ENCODE peak calls at places on chromosomes 4 and X, in seven cellular contexts. E is lower leg skin, C is GM12892, R is heart left ventricle, N is transverse colon, Z is endothelial cell of umbilical vein, B is stomach. O is an unnamed sample.

GRCh38 chr4:100190643-100191600 is 654 bp upstream of the DDIT4L start:
- DNase-seq in E (no peak), C (no peak), R (no peak), N (no peak), Z (peak), B (no peak), O (no peak)

GRCh38 chrX:26581086-26581485 is 365.1 kb downstream of the MAGEB5 start:
- DNase-seq in E (no peak), C (no peak), R (no peak), N (no peak), Z (no peak), B (no peak), O (no peak)

GRCh38 chr4:38601244-38601915 is 62.6 kb upstream of the KLF3 start:
- DNase-seq in E (no peak), C (no peak), R (no peak), N (no peak), Z (peak), B (peak), O (no peak)

GRCh38 chr4:8534129-8534528 is 46.1 kb upstream of the GPR78 start:
- DNase-seq in E (no peak), C (no peak), R (no peak), N (peak), Z (peak), B (peak), O (no peak)

GRCh38 chr4:185682236-185682635 is 129.8 kb downstream of the SORBS2 start:
- DNase-seq in E (no peak), C (no peak), R (no peak), N (no peak), Z (peak), B (no peak), O (no peak)

GRCh38 chr4:68074397-68074796 is 55.3 kb downstream of the TMPRSS11F start:
- DNase-seq in E (no peak), C (no peak), R (no peak), N (no peak), Z (no peak), B (no peak), O (peak)

GRCh38 chrX:39030636-39031035 is 229.4 kb downstream of the MID1IP1 start:
- DNase-seq in E (no peak), C (no peak), R (no peak), N (no peak), Z (no peak), B (no peak), O (no peak)

GRCh38 chr4:19993222-19993621 is 258.5 kb upstream of the SLIT2 start:
- DNase-seq in E (no peak), C (no peak), R (no peak), N (no peak), Z (no peak), B (no peak), O (no peak)

GRCh38 chr4:4524364-4524763 is 17.5 kb downstream of the STX18 start:
- DNase-seq in E (no peak), C (peak), R (no peak), N (no peak), Z (no peak), B (no peak), O (peak)

GRCh38 chr4:85370400-85371032 is 104.4 kb upstream of the ARHGAP24 start:
- DNase-seq in E (peak), C (no peak), R (peak), N (peak), Z (peak), B (peak), O (peak)

GRCh38 chrX:67724359-67725110 is 180.7 kb downstream of the AR start:
- DNase-seq in E (no peak), C (no peak), R (no peak), N (no peak), Z (no peak), B (no peak), O (no peak)

GRCh38 chrX:17743913-17744312 is 6.6 kb downstream of the SCML1 start:
- DNase-seq in E (no peak), C (no peak), R (no peak), N (no peak), Z (no peak), B (no peak), O (no peak)

GRCh38 chr4:98961770-98962169 is 32.8 kb upstream of the EIF4E start:
- DNase-seq in E (no peak), C (no peak), R (no peak), N (no peak), Z (no peak), B (no peak), O (no peak)

GRCh38 chrX:109934935-109935334 is 68.0 kb upstream of the TMEM164 start:
- DNase-seq in E (no peak), C (no peak), R (no peak), N (no peak), Z (no peak), B (no peak), O (no peak)

GRCh38 chr4:147110968-147111367 is 165.3 kb upstream of the TTC29 start:
- DNase-seq in E (no peak), C (no peak), R (no peak), N (no peak), Z (peak), B (no peak), O (no peak)

GRCh38 chr4:159390648-159391047 is 287.8 kb downstream of the RAPGEF2 start:
- DNase-seq in E (no peak), C (no peak), R (no peak), N (no peak), Z (peak), B (no peak), O (no peak)

GRCh38 chr4:62394751-62395150 is 1194.6 kb downstream of the ADGRL3 start:
- DNase-seq in E (no peak), C (no peak), R (no peak), N (no peak), Z (no peak), B (no peak), O (no peak)

GRCh38 chr4:184851200-184851541 is 25.4 kb upstream of the ACSL1 start:
- DNase-seq in E (peak), C (peak), R (no peak), N (peak), Z (no peak), B (no peak), O (no peak)

GRCh38 chr4:40553995-40554394 is 75.7 kb downstream of the RBM47 start:
- DNase-seq in E (peak), C (no peak), R (peak), N (no peak), Z (no peak), B (no peak), O (no peak)

GRCh38 chr4:40552536-40552935 is 77.1 kb downstream of the RBM47 start:
- DNase-seq in E (no peak), C (no peak), R (no peak), N (no peak), Z (no peak), B (no peak), O (no peak)

GRCh38 chr4:40547446-40548132 is 82.1 kb downstream of the RBM47 start:
- DNase-seq in E (no peak), C (no peak), R (no peak), N (no peak), Z (no peak), B (no peak), O (no peak)

GRCh38 chr4:40548256-40548655 is 81.4 kb downstream of the RBM47 start:
- DNase-seq in E (no peak), C (no peak), R (no peak), N (no peak), Z (no peak), B (no peak), O (no peak)

DNA sequence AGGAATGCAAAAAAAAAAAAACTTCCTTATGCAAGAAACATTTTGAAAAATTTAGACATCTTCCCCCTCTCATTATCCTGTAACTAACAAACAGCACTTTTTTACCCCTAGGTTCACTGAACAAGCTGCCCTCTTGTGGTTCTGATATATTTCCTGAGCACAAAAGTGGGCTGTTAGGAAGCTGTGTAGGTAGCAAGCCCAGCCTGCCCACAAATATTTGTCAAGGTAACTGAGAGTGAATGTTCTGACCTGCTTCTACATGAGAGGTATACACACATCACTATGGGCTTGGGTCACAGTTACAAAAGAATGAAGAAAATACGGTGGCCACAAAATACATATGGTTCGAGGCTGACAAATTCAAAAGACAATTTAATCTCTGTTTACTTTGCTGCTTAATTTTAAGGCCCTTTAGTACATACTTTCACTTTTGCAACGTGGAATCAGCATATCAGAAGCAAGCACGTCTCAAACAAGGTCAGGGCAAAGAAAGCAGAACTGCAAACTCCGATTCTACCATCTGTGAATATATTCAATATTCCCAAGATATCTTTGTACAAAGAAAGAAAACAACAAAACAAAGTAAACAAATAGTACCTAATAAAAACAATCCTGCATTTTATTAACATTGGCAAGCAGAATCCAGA is 78.6 kb downstream of the RBM47 start:
- DNase-seq in E (no peak), C (no peak), R (no peak), N (peak), Z (peak), B (peak), O (peak)
- TF ChIP-seq POLR2A in E (no peak), C (no peak), R (no peak), N (no peak), Z (no peak), B (no peak), O (no peak)

DNA sequence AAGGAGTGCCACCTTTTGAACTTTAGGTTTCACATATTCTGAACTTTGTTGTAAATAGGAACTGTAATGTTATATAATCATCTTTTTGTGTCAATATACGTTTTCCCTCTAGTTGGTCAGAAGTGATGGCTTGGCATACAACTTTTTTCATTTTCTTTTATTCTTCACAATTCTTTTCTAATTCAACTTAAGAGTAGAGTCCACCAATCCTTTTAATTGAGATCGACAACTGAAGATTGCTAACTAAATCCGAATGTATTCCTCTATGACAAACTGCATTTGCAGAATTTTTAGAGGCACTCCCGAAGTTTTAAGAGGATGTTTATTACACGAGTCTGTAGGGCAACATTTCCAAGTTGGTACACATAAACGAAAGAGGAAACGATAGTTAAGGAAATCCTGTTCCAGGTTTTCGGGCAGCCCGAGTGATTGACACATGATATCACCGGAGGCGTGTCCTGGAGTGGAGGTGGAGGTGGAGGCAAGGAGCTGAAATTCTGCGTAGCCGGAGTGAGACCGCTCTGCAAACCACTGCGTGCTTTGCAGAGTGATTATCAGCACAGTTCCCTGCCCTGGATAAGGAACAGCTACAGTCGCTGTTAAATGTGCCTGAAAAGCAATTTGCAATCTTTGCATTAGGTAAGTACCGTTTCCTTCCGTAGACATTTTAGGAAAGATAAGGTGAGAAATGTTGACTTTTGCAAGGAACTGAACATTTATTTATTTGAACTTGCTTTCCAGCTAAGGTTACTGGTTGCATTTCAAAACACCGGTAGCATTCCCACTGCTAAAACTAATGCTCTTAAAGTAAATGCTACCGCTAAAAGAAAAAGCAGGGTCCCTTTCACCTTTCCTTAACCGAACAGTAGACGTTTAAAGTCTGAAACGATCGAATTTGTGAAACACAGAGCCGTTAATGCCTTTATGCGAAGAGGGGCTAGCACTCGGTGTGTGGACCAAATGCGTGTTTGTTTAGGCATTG is at the start of gene SPRY1:
- DNase-seq in E (peak), C (peak), R (peak), N (peak), Z (peak), B (peak), O (peak)
- TF ChIP-seq POLR2A in E (no peak), C (no peak), R (peak), N (peak), Z (peak), B (peak), O (peak)

DNA sequence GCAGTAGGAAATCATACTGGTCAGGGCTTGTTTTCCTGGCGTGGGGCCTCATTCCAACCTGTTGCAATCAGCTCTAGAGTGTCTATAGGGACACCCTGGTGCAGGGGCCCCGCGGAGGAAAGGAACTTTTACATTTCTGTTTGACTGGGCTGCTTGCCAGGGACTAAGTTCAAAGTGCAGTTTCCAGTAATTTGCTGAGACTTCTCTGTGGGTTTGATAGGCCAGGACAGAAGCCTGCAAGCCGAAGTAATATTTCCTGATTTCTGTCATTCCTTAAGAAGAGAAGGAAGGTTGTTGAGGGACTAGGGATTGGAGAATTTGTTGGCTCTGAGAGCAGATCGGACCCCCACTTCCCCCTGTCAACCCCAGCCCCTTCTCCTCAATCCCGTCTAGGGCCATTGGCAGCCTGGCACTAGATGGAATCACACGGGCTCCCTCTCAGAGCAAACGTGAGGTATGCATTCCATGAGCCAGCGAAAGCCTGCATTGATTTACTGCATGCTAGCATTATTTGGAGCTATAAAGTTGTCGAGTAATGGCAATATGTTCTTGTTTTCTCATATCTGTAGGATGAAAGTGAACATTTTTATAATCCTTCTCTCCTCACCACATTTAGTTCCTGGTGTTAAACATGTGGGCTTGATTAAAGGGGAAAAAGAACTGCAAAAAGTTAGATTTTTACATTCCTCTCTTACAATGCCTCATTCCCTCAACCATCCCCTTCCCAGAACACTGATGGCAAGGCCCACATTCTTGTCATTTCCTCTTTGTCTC is 159.1 kb downstream of the SPRY1 start:
- DNase-seq in E (peak), C (no peak), R (peak), N (peak), Z (peak), B (peak), O (peak)
- TF ChIP-seq POLR2A in E (no peak), C (no peak), R (no peak), N (no peak), Z (no peak), B (no peak), O (no peak)

DNA sequence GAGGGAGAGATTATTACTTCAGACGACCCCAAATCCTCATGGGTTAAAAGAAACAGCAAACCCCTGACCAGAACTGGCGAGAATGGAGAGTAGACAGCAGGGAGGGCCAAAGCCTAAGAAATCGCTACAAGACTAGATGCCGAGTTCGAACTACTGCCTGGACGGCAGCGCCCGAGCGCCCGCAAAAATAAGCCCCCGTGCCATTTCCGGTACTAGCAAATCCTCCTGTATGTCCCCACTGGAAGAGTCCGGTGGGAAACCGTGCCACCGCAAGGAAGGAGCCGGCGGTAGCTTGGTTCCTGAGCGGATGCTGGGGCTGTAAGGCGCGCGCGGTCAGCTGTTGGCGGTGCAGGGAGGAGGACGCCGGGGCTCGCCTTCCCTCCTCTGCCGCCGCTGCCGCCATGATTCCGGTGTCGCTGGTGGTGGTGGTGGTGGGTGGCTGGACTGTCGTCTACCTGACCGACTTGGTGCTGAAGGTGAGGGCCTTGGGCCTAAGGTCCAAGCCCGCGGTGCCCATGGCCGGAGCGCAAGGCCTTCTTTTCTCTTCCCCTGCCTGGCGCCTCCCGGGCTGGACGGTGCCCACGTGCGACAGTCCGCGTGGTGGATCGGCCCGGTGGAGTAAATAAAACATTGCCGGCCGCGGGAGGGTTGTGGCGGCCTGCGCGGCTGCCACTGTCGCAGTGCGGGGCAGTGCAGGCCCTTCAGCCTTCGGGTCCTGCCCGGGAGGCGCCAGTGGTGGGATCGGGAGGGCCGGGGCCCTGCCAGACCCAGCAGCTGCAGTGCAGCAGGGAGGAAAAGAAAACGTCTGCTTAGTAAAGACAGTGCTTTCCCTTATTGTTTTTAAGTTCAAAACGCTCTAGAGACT is at the start of gene MBTPS2:
- DNase-seq in E (peak), C (peak), R (peak), N (peak), Z (peak), B (peak), O (peak)
- TF ChIP-seq POLR2A in E (no peak), C (peak), R (no peak), N (peak), Z (peak), B (no peak), O (peak)

GRCh38 chrX:49725923-49726904 is 30.4 kb upstream of the PAGE1 start:
- DNase-seq in E (no peak), C (no peak), R (no peak), N (no peak), Z (no peak), B (no peak), O (no peak)

GRCh38 chrX:49726966-49727365 is 31.2 kb upstream of the PAGE1 start:
- DNase-seq in E (no peak), C (no peak), R (no peak), N (no peak), Z (no peak), B (no peak), O (no peak)

GRCh38 chrX:49727847-49728246 is 32.1 kb upstream of the PAGE1 start:
- DNase-seq in E (no peak), C (no peak), R (no peak), N (no peak), Z (no peak), B (no peak), O (no peak)

DNA sequence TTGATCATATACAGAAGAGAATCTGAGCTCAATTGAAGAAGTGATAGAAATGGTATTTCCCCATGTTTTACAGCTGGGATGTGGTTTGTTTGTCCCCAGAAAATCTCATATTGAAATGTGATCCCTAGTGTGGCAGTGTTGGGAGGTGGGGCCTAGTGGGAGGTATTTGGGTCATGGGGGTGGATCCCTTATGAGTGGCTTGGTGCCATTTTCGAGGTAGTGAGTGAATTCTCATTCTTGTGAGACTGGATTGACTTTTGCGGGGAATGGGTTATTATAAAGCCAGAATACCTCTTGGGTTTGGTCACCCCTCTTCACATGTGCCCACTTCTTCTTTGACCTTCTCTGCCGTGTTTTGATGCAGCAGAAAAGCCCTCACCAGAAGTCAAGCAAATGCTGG is 29.6 kb upstream of the PAGE1 start:
- DNase-seq in E (no peak), C (no peak), R (no peak), N (no peak), Z (no peak), B (no peak), O (no peak)
- TF ChIP-seq POLR2A in E (no peak), C (no peak), R (no peak), N (no peak), Z (no peak), B (no peak), O (no peak)